ENCODE peak calls at places on chromosomes 6 and 20, in five cellular contexts. J is fibroblast of pulmonary artery; I is stimulated activated CD8-positive, alpha-beta memory T cell treated with anti-CD3 and anti-CD28 coated beads, Interleukin-15, amount 100 ng/mL, for 24 hours; K is cardiac septum; Q is mucosa of descending colon. T is an unnamed sample.

GRCh38 chr6:11918021-11918738 is 93.9 kb upstream of the HIVEP1 start:
- DNase-seq in J (peak; percentile 56), I (no peak), K (no peak), Q (peak; percentile 57), T (no peak)

GRCh38 chr20:40692240-40693011 is 3.4 kb upstream of the MAFB start:
- DNase-seq in J (no peak), I (no peak), K (peak; percentile 70), Q (no peak), T (no peak)

GRCh38 chr6:137849709-137850093 is 17.4 kb upstream of the TNFAIP3 start:
- DNase-seq in J (no peak), I (no peak), K (no peak), Q (no peak), T (no peak)

GRCh38 chr20:35891375-35891774 is 62.9 kb downstream of the SCAND1 start:
- DNase-seq in J (peak; percentile 21), I (no peak), K (no peak), Q (no peak), T (no peak)

GRCh38 chr20:31821427-31821826 is 2.3 kb downstream of the MYLK2 start:
- DNase-seq in J (no peak), I (no peak), K (peak; percentile 53), Q (no peak), T (no peak)

GRCh38 chr6:66556936-66557335 is 849.9 kb upstream of the EYS start:
- DNase-seq in J (peak; percentile 10), I (no peak), K (no peak), Q (no peak), T (no peak)

GRCh38 chr20:62643521-62644043 is 1.3 kb downstream of the SLCO4A1 start:
- DNase-seq in J (no peak), I (no peak), K (no peak), Q (no peak), T (no peak)

GRCh38 chr6:129104131-129104530 is 221.2 kb downstream of the LAMA2 start:
- DNase-seq in J (peak; percentile 90), I (no peak), K (no peak), Q (no peak), T (no peak)

GRCh38 chr6:133707456-133707855 is 181.5 kb upstream of the TCF21 start:
- DNase-seq in J (peak; percentile 95), I (no peak), K (no peak), Q (no peak), T (no peak)

GRCh38 chr20:63943007-63943807 is 13.0 kb downstream of the UCKL1 start:
- DNase-seq in J (no peak), I (no peak), K (no peak), Q (peak; percentile 30), T (no peak)

GRCh38 chr20:37989601-37990001 is 43.7 kb downstream of the TTI1 start:
- DNase-seq in J (peak; percentile 11), I (no peak), K (no peak), Q (peak; percentile 68), T (no peak)

GRCh38 chr6:106141441-106142237 is 55.5 kb downstream of the PRDM1 start:
- DNase-seq in J (no peak), I (no peak), K (no peak), Q (no peak), T (peak; percentile 61)

GRCh38 chr6:134376785-134377184 is 58.9 kb upstream of the SGK1 start:
- DNase-seq in J (no peak), I (no peak), K (no peak), Q (no peak), T (no peak)

GRCh38 chr6:67680297-67680932 is 954.7 kb upstream of the ADGRB3 start:
- DNase-seq in J (peak; percentile 23), I (no peak), K (no peak), Q (no peak), T (no peak)

GRCh38 chr6:14211596-14211961 is 94.0 kb downstream of the CD83 start:
- DNase-seq in J (peak; percentile 44), I (no peak), K (peak; percentile 82), Q (peak; percentile 67), T (no peak)

GRCh38 chr6:29016559-29017427 is 11.7 kb upstream of the ZNF311 start:
- DNase-seq in J (peak; percentile 88), I (peak; percentile 55), K (peak; percentile 80), Q (peak; percentile 81), T (peak; percentile 90)

GRCh38 chr6:96499781-96500180 is 21.8 kb upstream of the UFL1 start:
- DNase-seq in J (no peak), I (no peak), K (no peak), Q (no peak), T (no peak)

GRCh38 chr20:35772563-35773058 is 796 bp downstream of the PHF20 start:
- DNase-seq in J (no peak), I (no peak), K (no peak), Q (no peak), T (no peak)

GRCh38 chr6:121748376-121748775 is 312.9 kb downstream of the GJA1 start:
- DNase-seq in J (peak; percentile 83), I (no peak), K (no peak), Q (no peak), T (no peak)

GRCh38 chr6:1316482-1317220 is 4.8 kb downstream of the FOXQ1 start:
- DNase-seq in J (peak; percentile 18), I (no peak), K (no peak), Q (peak; percentile 26), T (no peak)

GRCh38 chr20:1122388-1123315 is 4.2 kb downstream of the PSMF1 start:
- DNase-seq in J (peak; percentile 61), I (no peak), K (no peak), Q (peak; percentile 56), T (no peak)

GRCh38 chr6:159311618-159312017 is 142.4 kb downstream of the FNDC1 start:
- DNase-seq in J (no peak), I (no peak), K (no peak), Q (no peak), T (peak; percentile 83)

GRCh38 chr6:31493875-31494694 is 3.9 kb upstream of the MICB start:
- DNase-seq in J (peak; percentile 76), I (peak; percentile 46), K (peak; percentile 94), Q (peak; percentile 90), T (peak; percentile 90)

GRCh38 chr6:50120300-50120699 is 70.6 kb upstream of the DEFB112 start:
- DNase-seq in J (no peak), I (no peak), K (no peak), Q (no peak), T (no peak)

GRCh38 chr6:43481075-43481474 is 3.7 kb downstream of the TJAP1 start:
- DNase-seq in J (no peak), I (no peak), K (no peak), Q (no peak), T (no peak)